ENCODE peak calls at places on chromosome 10, in nine cellular contexts. B is progenitor cell of endocrine pancreas, V is left ventricle myocardium inferior, L is fibroblast of mammary gland, N is foreskin fibroblast, Y is right lobe of liver, X is H9, O is choroid plexus epithelial cell, G is B cell. C is an unnamed sample.

GRCh38 chr10:58517071-58517470 is 4.4 kb downstream of the BICC1 start:
- DNase-seq in Y (no peak), N (no peak), O (no peak), X (no peak), V (no peak), B (no peak), L (no peak), G (no peak), C (no peak)

GRCh38 chr10:44576715-44577191 is 191.9 kb upstream of the CXCL12 start:
- DNase-seq in V (peak; percentile 46), X (no peak), N (no peak), Y (no peak), B (no peak), L (no peak), G (no peak), O (peak; percentile 35), C (no peak)

GRCh38 chr10:95841711-95842498 is 65.9 kb upstream of the CC2D2B start:
- DNase-seq in O (peak; percentile 83), X (no peak), B (no peak), V (no peak), Y (no peak), L (peak; percentile 68), G (peak; percentile 78), N (peak; percentile 41), C (peak; percentile 51)

GRCh38 chr10:110845756-110846620 is 25.7 kb upstream of the PDCD4 start:
- DNase-seq in O (no peak), B (no peak), G (no peak), Y (peak; percentile 92), V (no peak), X (no peak), N (no peak), L (no peak), C (peak; percentile 42)

GRCh38 chr10:60155945-60156683 is 233.6 kb downstream of the ANK3 start:
- DNase-seq in V (no peak), O (no peak), X (no peak), L (no peak), G (no peak), B (no peak), N (no peak), Y (no peak), C (no peak)

GRCh38 chr10:62231805-62232204 is 36.8 kb downstream of the RTKN2 start:
- DNase-seq in X (no peak), N (no peak), Y (no peak), L (no peak), B (no peak), V (no peak), O (no peak), G (no peak), C (no peak)

GRCh38 chr10:70538731-70539338 is 60.3 kb downstream of the PALD1 start:
- DNase-seq in N (no peak), B (no peak), G (no peak), V (no peak), L (no peak), O (no peak), X (no peak), Y (no peak), C (no peak)

GRCh38 chr10:44589181-44589884 is 204.4 kb upstream of the CXCL12 start:
- DNase-seq in N (no peak), L (no peak), Y (no peak), X (no peak), G (no peak), O (no peak), V (no peak), B (no peak), C (no peak)

GRCh38 chr10:132360766-132361447 is 28.9 kb downstream of the LRRC27 start:
- DNase-seq in L (no peak), G (peak; percentile 43), X (peak; percentile 77), B (no peak), N (no peak), Y (peak; percentile 54), O (no peak), V (no peak), C (peak; percentile 16)

GRCh38 chr10:37478381-37478780 is 353.0 kb downstream of the ANKRD30A start:
- DNase-seq in X (no peak), L (no peak), Y (no peak), V (no peak), B (no peak), N (no peak), G (no peak), O (no peak), C (no peak)

GRCh38 chr10:15168781-15169554 is 475 bp upstream of the NMT2 start:
- DNase-seq in B (peak; percentile 94), G (peak; percentile 97), Y (peak; percentile 99), L (peak; percentile 92), O (peak; percentile 98), X (peak; percentile 93), N (peak; percentile 93), V (peak; percentile 96), C (peak; percentile 95)

GRCh38 chr10:15166325-15166724 is 2.2 kb downstream of the NMT2 start:
- DNase-seq in V (no peak), L (no peak), B (no peak), Y (no peak), G (no peak), X (no peak), O (no peak), N (no peak), C (no peak)

GRCh38 chr10:15169555-15170407 is 1.3 kb upstream of the NMT2 start:
- DNase-seq in O (peak; percentile 24), Y (no peak), G (peak; percentile 27), X (no peak), N (no peak), V (no peak), B (no peak), L (no peak), C (no peak)

GRCh38 chr10:15167411-15168295 is 840 bp downstream of the NMT2 start:
- DNase-seq in Y (peak; percentile 78), B (peak; percentile 61), L (peak; percentile 67), N (peak; percentile 63), V (peak; percentile 46), O (peak; percentile 62), X (peak; percentile 79), G (peak; percentile 71), C (peak; percentile 71)

GRCh38 chr10:15168296-15168780 is at the start of gene NMT2:
- DNase-seq in N (peak; percentile 80), Y (peak; percentile 93), O (no peak), B (peak; percentile 75), V (peak; percentile 88), X (peak; percentile 89), L (no peak), G (no peak), C (peak; percentile 88)
- TF ChIP-seq CTCF in N (peak; percentile 34), Y (peak; percentile 49), O (peak; percentile 39), B (peak; percentile 42), V (peak; percentile 61), X (peak; percentile 46), L (no peak), G (peak; percentile 37), C (no peak)

GRCh38 chr10:102735065-102735562 is 8.6 kb upstream of the WBP1L start:
- DNase-seq in Y (no peak), G (no peak), B (no peak), L (peak; percentile 84), N (no peak), X (peak; percentile 78), O (no peak), V (no peak), C (no peak)

GRCh38 chr10:102727037-102727818 is 12.8 kb downstream of the SFXN2 start:
- DNase-seq in N (no peak), X (no peak), B (no peak), O (no peak), G (no peak), V (no peak), L (no peak), Y (no peak), C (no peak)

GRCh38 chr10:102729090-102730026 is 14.4 kb upstream of the WBP1L start:
- DNase-seq in B (peak; percentile 78), N (peak; percentile 68), O (peak; percentile 87), V (peak; percentile 87), G (peak; percentile 60), L (peak; percentile 77), X (peak; percentile 88), Y (peak; percentile 87), C (peak; percentile 78)

GRCh38 chr10:102732661-102733060 is 11.1 kb upstream of the WBP1L start:
- DNase-seq in V (no peak), B (no peak), Y (no peak), L (no peak), O (no peak), X (no peak), G (no peak), N (no peak), C (no peak)

GRCh38 chr10:102731222-102731800 is 12.4 kb upstream of the WBP1L start:
- DNase-seq in V (no peak), G (no peak), O (no peak), B (no peak), L (no peak), Y (peak; percentile 55), X (no peak), N (no peak), C (no peak)
- TF ChIP-seq CTCF in V (no peak), G (no peak), O (no peak), B (no peak), L (no peak), Y (no peak), X (no peak), N (no peak), C (no peak)

DNA sequence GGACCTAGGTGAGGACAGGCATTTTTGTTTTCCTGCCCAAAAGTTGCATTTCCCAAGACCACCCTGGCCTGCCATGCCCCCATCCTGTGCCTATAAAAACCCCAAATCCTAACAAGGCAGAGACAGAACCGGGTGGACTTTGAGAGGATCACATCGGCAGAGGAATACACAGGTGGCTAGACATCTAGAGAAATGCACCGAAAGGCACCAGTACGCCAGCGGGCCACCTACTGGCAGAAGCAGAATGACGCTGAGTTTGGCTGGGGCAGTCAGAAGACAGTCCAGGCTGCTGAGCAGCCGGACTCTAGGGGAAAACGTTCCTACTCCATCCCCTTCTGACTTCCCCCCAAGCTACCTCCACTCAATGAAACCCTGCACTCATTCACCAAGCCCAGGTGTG is 2.8 kb downstream of the AKR1C4 start:
- DNase-seq in O (no peak), B (no peak), N (no peak), Y (peak; percentile 82), X (peak; percentile 51), V (no peak), G (no peak), L (no peak), C (no peak)
- TF ChIP-seq CTCF in O (no peak), B (no peak), N (no peak), Y (peak; percentile 58), X (peak; percentile 44), V (no peak), G (no peak), L (no peak), C (no peak)

DNA sequence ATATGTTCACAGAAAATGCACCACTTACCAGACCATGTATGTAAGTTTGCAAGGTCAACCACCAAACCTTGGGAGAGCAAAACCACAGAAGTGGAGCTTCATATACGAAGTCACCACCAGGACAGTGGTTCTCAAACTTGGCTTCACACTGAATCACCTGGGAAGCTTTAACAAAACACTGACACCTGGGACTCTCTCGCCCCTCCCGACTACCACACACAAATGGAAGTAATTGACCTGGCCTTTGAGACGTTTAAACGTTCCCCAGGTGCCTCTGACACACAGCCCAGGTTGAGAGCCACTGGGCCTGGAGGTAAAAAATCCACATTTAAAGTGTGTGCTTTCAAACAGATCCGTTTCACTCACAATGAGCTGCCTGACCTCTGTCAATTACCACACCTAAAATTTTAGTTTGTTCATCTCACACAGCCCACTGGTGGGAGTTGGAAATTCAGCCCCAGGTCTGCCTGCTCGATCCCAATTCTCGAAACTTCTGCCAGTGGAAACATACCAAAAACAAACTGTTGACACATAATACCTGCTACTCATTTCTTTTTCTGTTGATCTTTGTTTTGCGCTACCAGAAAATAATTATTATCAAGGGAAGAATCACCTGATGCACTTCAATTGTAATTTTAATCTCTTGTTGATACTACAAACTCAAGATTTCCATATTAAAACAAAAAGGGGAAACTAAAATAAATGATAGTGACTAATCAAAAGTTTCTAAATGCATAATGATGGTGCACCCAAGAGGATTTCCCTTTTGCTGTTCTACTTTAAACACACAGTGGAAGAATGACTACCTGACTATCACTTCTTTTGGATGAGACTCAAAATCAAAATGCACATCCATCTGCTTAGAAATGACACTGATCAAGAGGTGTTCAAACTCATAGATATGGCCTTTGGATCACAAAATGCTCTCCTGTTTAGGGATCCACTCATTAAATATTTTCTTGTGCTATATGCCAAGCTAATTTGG is 26.6 kb downstream of the CDNF start:
- DNase-seq in Y (no peak), V (no peak), G (no peak), L (no peak), N (no peak), O (no peak), X (peak; percentile 36), B (no peak), C (no peak)
- TF ChIP-seq CTCF in Y (peak; percentile 25), V (no peak), G (no peak), L (no peak), N (no peak), O (no peak), X (no peak), B (no peak), C (no peak)